ENCODE peak calls at places on chromosomes 3 and 15, in nine cellular contexts. W is RWPE2, T is spleen, Y is left lung, E is substantia nigra, X is GM23248, B is right cardiac atrium, K is lower lobe of right lung, Z is stomach. M is an unnamed sample.

GRCh38 chr3:50008931-50009330 is 69.0 kb downstream of the RBM6 start:
- DNase-seq in W (no peak), T (no peak), Y (no peak), E (no peak), X (peak), B (no peak), K (no peak), Z (no peak), M (no peak)

GRCh38 chr3:194054540-194054939 is 81.4 kb upstream of the HES1 start:
- DNase-seq in W (no peak), T (no peak), Y (no peak), E (no peak), X (no peak), B (no peak), K (no peak), Z (no peak), M (no peak)

GRCh38 chr3:115808239-115808638 is 184.9 kb downstream of the GAP43 start:
- DNase-seq in W (no peak), T (no peak), Y (no peak), E (no peak), X (peak), B (no peak), K (no peak), Z (no peak), M (no peak)

GRCh38 chr15:76162050-76162425 is 102.3 kb downstream of the TMEM266 start:
- DNase-seq in W (no peak), T (no peak), Y (no peak), E (no peak), X (no peak), B (no peak), K (no peak), Z (no peak), M (no peak)

GRCh38 chr3:59750391-59750790 is 700.6 kb upstream of the CFAP20DC start:
- DNase-seq in W (no peak), T (no peak), Y (no peak), E (no peak), X (no peak), B (no peak), K (no peak), Z (no peak), M (no peak)

GRCh38 chr3:43378066-43378935 is 92.0 kb downstream of the SNRK start:
- DNase-seq in W (no peak), T (peak), Y (no peak), E (no peak), X (peak), B (no peak), K (no peak), Z (peak), M (no peak)

GRCh38 chr15:48352474-48353072 is 21.3 kb downstream of the DUT start:
- DNase-seq in W (no peak), T (no peak), Y (peak), E (peak), X (peak), B (peak), K (no peak), Z (peak), M (peak)

GRCh38 chr3:112829031-112829430 is 17.6 kb downstream of the CD200R1L start:
- DNase-seq in W (no peak), T (no peak), Y (no peak), E (no peak), X (no peak), B (no peak), K (no peak), Z (no peak), M (no peak)

GRCh38 chr15:77420610-77421369 is at the start of gene HMG20A:
- DNase-seq in W (peak), T (peak), Y (peak), E (peak), X (peak), B (peak), K (peak), Z (peak), M (peak)

GRCh38 chr15:60649845-60650548 is 171.1 kb upstream of the ICE2 start:
- DNase-seq in W (no peak), T (no peak), Y (no peak), E (no peak), X (peak), B (no peak), K (no peak), Z (no peak), M (no peak)

GRCh38 chr3:179463299-179463698 is 12.0 kb upstream of the GNB4 start:
- DNase-seq in W (no peak), T (no peak), Y (no peak), E (no peak), X (peak), B (no peak), K (no peak), Z (no peak), M (no peak)

GRCh38 chr3:107117922-107118576 is 259.2 kb upstream of the CCDC54 start:
- DNase-seq in W (no peak), T (no peak), Y (no peak), E (peak), X (peak), B (peak), K (no peak), Z (no peak), M (no peak)

GRCh38 chr3:59244343-59244742 is 194.5 kb upstream of the CFAP20DC start:
- DNase-seq in W (no peak), T (no peak), Y (no peak), E (no peak), X (no peak), B (no peak), K (no peak), Z (no peak), M (no peak)

GRCh38 chr3:155297100-155297499 is 3.6 kb upstream of the STRIT1 start:
- DNase-seq in W (no peak), T (no peak), Y (no peak), E (no peak), X (no peak), B (no peak), K (no peak), Z (no peak), M (no peak)

GRCh38 chr3:102447272-102447671 is 12.5 kb downstream of the ZPLD1 start:
- DNase-seq in W (no peak), T (no peak), Y (no peak), E (no peak), X (peak), B (no peak), K (no peak), Z (no peak), M (no peak)

GRCh38 chr3:123807820-123808219 is 76.3 kb downstream of the MYLK start:
- DNase-seq in W (peak), T (no peak), Y (no peak), E (no peak), X (no peak), B (no peak), K (no peak), Z (no peak), M (no peak)

GRCh38 chr3:161264771-161265343 is 43.7 kb downstream of the NMD3 start:
- DNase-seq in W (no peak), T (no peak), Y (no peak), E (no peak), X (peak), B (no peak), K (no peak), Z (no peak), M (no peak)

GRCh38 chr3:183381179-183381578 is 47.2 kb downstream of the MCF2L2 start:
- DNase-seq in W (no peak), T (no peak), Y (no peak), E (no peak), X (peak), B (no peak), K (no peak), Z (no peak), M (no peak)

GRCh38 chr15:51114437-51115119 is 19.9 kb upstream of the TNFAIP8L3 start:
- DNase-seq in W (no peak), T (no peak), Y (no peak), E (no peak), X (peak), B (no peak), K (no peak), Z (no peak), M (no peak)

GRCh38 chr3:188827593-188827992 is 344.2 kb upstream of the TPRG1 start:
- DNase-seq in W (no peak), T (no peak), Y (no peak), E (no peak), X (no peak), B (no peak), K (no peak), Z (no peak), M (no peak)

GRCh38 chr15:65217526-65218482 is 6.5 kb upstream of the CILP start:
- DNase-seq in W (no peak), T (no peak), Y (no peak), E (no peak), X (no peak), B (no peak), K (no peak), Z (no peak), M (no peak)

GRCh38 chr3:192331749-192332385 is 395.5 kb downstream of the FGF12 start:
- DNase-seq in W (no peak), T (no peak), Y (no peak), E (no peak), X (no peak), B (no peak), K (no peak), Z (no peak), M (no peak)

GRCh38 chr15:70892002-70892911 is at the start of the genes LRRC49 and THAP10:
- DNase-seq in W (peak), T (peak), Y (peak), E (peak), X (peak), B (peak), K (peak), Z (peak), M (peak)

GRCh38 chr15:34709866-34710265 is 44.9 kb downstream of the GJD2 start:
- DNase-seq in W (no peak), T (no peak), Y (no peak), E (no peak), X (peak), B (no peak), K (no peak), Z (no peak), M (no peak)

GRCh38 chr15:77027697-77028450 is 32.9 kb downstream of the PSTPIP1 start:
- DNase-seq in W (peak), T (peak), Y (peak), E (no peak), X (no peak), B (no peak), K (peak), Z (no peak), M (peak)

GRCh38 chr3:165638066-165638465 is 199.2 kb downstream of the BCHE start:
- DNase-seq in W (no peak), T (no peak), Y (no peak), E (no peak), X (no peak), B (no peak), K (no peak), Z (no peak), M (no peak)

GRCh38 chr3:134621824-134622223 is 29.0 kb downstream of the KY start:
- DNase-seq in W (no peak), T (no peak), Y (no peak), E (no peak), X (no peak), B (no peak), K (no peak), Z (no peak), M (no peak)

GRCh38 chr3:124297062-124297980 is 305.4 kb upstream of the ROPN1 start:
- DNase-seq in W (no peak), T (no peak), Y (no peak), E (no peak), X (no peak), B (no peak), K (no peak), Z (no peak), M (no peak)

GRCh38 chr15:51912528-51912927 is 59.0 kb downstream of the LEO1 start:
- DNase-seq in W (no peak), T (no peak), Y (no peak), E (no peak), X (no peak), B (no peak), K (no peak), Z (no peak), M (no peak)

GRCh38 chr3:64143399-64144130 is 81.7 kb downstream of the PRICKLE2 start:
- DNase-seq in W (no peak), T (no peak), Y (no peak), E (no peak), X (peak), B (no peak), K (no peak), Z (no peak), M (no peak)

GRCh38 chr3:171342783-171343420 is 117.3 kb downstream of the TNIK start:
- DNase-seq in W (no peak), T (no peak), Y (no peak), E (no peak), X (no peak), B (no peak), K (no peak), Z (no peak), M (no peak)

GRCh38 chr15:78392430-78392829 is 45.6 kb upstream of the IREB2 start:
- DNase-seq in W (peak), T (no peak), Y (no peak), E (no peak), X (no peak), B (no peak), K (no peak), Z (peak), M (no peak)

GRCh38 chr15:98953000-98953776 is 54.4 kb downstream of the PGPEP1L start:
- DNase-seq in W (peak), T (peak), Y (no peak), E (no peak), X (no peak), B (peak), K (no peak), Z (no peak), M (no peak)

GRCh38 chr3:129278970-129279906 is 568 bp downstream of the HMCES start:
- DNase-seq in W (no peak), T (peak), Y (peak), E (no peak), X (peak), B (peak), K (peak), Z (peak), M (peak)

GRCh38 chr3:173750095-173750494 is 352.6 kb downstream of the NLGN1 start:
- DNase-seq in W (no peak), T (no peak), Y (no peak), E (no peak), X (peak), B (no peak), K (no peak), Z (no peak), M (no peak)

GRCh38 chr3:138417559-138417982 is 16.8 kb upstream of the ESYT3 start:
- DNase-seq in W (no peak), T (no peak), Y (peak), E (peak), X (peak), B (peak), K (peak), Z (peak), M (peak)

GRCh38 chr15:71387825-71388224 is 272.6 kb downstream of the THSD4 start:
- DNase-seq in W (no peak), T (no peak), Y (no peak), E (no peak), X (no peak), B (no peak), K (no peak), Z (no peak), M (no peak)

GRCh38 chr3:177498037-177498857 is 301.0 kb upstream of the TBL1XR1 start:
- DNase-seq in W (peak), T (no peak), Y (peak), E (no peak), X (no peak), B (no peak), K (peak), Z (peak), M (no peak)
- H3K27ac ChIP-seq in W (no peak), T (no peak), Y (peak), E (no peak), X (no peak), B (no peak), K (peak), Z (peak), M (no peak)

DNA sequence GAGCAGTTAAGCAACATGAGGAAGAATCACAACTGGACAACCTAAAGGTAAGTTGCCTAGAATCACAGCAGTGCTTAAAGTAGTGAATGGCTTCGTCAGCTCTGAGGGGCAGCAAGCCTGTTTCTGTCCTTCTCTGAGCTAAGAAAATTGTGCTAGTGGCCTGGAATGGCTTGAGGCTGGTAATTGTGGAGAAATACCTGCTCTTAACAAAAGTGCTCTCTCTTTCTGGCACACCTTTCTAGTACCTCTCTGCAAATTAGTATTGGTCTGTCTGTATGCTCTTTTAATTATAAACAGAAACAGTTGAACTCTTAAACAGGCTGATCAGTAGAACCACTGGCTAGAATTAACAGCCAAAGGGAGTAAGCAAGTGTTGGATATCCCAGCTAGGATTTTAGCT is 11.6 kb downstream of the SNX1 start:
- DNase-seq in W (no peak), T (no peak), Y (no peak), E (no peak), X (no peak), B (no peak), K (no peak), Z (no peak), M (no peak)
- H3K27ac ChIP-seq in W (no peak), T (no peak), Y (peak), E (peak), X (no peak), B (no peak), K (no peak), Z (peak), M (peak)

GRCh38 chr3:99646107-99646435 is 7.7 kb downstream of the COL8A1 start:
- DNase-seq in W (no peak), T (no peak), Y (no peak), E (no peak), X (no peak), B (no peak), K (no peak), Z (no peak), M (no peak)

GRCh38 chr3:99645277-99646106 is 7.1 kb downstream of the COL8A1 start:
- DNase-seq in W (no peak), T (no peak), Y (no peak), E (no peak), X (peak), B (no peak), K (no peak), Z (no peak), M (no peak)

GRCh38 chr3:99647081-99647480 is 8.7 kb downstream of the COL8A1 start:
- DNase-seq in W (no peak), T (no peak), Y (no peak), E (no peak), X (peak), B (no peak), K (no peak), Z (no peak), M (no peak)

GRCh38 chr3:99648496-99648895 is 10.1 kb downstream of the COL8A1 start:
- DNase-seq in W (no peak), T (no peak), Y (no peak), E (no peak), X (peak), B (no peak), K (no peak), Z (no peak), M (no peak)

DNA sequence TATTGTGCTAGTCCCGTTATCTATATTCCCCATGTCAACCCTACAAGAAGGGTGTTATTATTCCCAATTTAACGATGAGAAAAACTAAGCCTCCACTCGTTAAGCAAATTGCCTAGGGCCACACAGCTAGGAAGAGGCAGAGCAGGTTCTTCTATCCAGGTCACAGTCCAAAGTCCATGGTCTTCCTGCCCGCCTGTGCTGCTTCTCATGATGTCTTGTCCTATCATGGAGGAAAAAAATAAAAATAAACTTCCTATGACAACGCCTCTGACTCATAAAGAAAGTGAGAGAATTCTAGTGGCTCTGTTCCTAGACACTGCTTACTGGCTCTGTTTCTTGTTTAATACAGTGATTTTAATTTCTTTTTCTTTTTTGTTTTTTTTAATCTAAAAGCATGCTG is 9.7 kb downstream of the COL8A1 start:
- DNase-seq in W (no peak), T (no peak), Y (no peak), E (no peak), X (peak), B (no peak), K (no peak), Z (no peak), M (no peak)
- H3K27ac ChIP-seq in W (peak), T (no peak), Y (peak), E (no peak), X (peak), B (peak), K (peak), Z (peak), M (no peak)

GRCh38 chr3:190382082-190382481 is 5.9 kb upstream of the CLDN16 start:
- DNase-seq in W (no peak), T (no peak), Y (no peak), E (no peak), X (peak), B (no peak), K (no peak), Z (no peak), M (no peak)
- H3K27ac ChIP-seq in W (peak), T (no peak), Y (no peak), E (no peak), X (peak), B (no peak), K (no peak), Z (no peak), M (no peak)

GRCh38 chr3:119630119-119630518 is 30.3 kb downstream of the POPDC2 start:
- DNase-seq in W (no peak), T (no peak), Y (no peak), E (no peak), X (no peak), B (no peak), K (no peak), Z (no peak), M (no peak)
- H3K27ac ChIP-seq in W (no peak), T (peak), Y (peak), E (no peak), X (no peak), B (peak), K (peak), Z (peak), M (peak)

DNA sequence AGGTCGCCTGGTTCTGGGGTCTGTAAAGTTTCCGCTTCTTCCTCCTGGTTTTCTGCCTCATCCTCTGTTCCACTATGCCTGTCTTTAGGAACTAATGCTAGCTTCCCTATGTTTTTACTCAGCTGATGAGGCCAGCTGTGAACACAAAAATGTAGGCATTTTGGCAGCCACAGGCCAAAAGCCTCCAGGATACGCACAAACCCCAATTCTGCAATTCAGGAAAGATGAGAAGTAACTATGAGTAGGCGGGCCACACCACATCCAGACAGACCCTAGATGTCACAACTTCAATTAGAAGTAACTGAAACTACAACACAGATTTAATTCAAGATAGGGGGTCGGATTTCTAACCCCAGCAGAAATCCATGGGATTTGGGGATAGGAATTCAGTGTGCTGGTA is 11.9 kb downstream of the CA12 start:
- DNase-seq in W (peak), T (no peak), Y (no peak), E (no peak), X (peak), B (no peak), K (no peak), Z (no peak), M (no peak)
- H3K27ac ChIP-seq in W (no peak), T (no peak), Y (no peak), E (no peak), X (no peak), B (no peak), K (no peak), Z (peak), M (no peak)

DNA sequence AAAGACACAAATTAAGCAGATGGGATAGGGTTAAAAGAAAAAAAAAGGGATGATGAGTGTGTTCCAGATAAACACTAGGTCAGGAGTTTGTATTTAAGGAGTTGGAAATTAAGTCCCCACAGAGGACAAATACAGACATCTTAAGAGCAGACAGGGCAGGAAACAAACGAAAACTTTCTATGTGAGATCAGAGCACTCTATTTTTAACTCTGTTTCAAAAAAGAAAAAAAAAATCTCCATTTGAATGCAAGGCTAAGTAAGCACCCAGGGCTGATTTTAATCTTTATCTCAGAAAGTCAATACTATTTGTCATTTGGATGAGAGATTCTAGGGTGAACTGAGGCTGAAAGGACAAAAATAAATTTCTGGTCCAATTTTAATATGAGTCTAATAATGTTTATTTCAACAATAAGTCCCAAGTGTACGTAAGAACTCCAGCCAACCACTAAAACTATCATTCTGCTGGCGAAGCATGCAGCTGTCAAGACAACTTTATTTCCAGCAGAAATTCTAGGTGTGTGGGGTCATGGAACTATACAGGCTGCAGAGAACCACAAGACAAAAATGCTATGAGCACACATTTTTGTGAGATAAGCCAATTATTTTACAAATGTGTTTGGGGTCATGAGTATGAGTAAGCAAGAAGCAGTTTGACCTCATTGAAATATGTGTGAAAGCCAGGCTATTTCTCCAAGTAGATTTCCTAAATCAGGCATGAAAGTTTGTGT is 186.1 kb downstream of the FMN1 start:
- DNase-seq in W (no peak), T (no peak), Y (no peak), E (no peak), X (peak), B (no peak), K (no peak), Z (no peak), M (no peak)
- H3K27ac ChIP-seq in W (no peak), T (no peak), Y (no peak), E (no peak), X (no peak), B (no peak), K (no peak), Z (peak), M (no peak)